ENCODE peak calls at places on chromosome 3, in nine cellular contexts. B, Q, S, X, C, V, D, I and L are unnamed samples.

GRCh38 chr3:94928921-94929320 is 866.1 kb downstream of the NSUN3 start:
- DNase-seq in X (no peak), S (no peak), V (no peak), C (no peak), B (no peak), I (no peak), D (no peak), Q (peak; percentile 25), L (no peak)

GRCh38 chr3:34012102-34012461 is 213.7 kb downstream of the PDCD6IP start:
- DNase-seq in C (no peak), B (no peak), X (no peak), V (no peak), I (no peak), S (peak; percentile 80), Q (peak; percentile 94), D (no peak), L (no peak)

GRCh38 chr3:185746470-185746869 is 78.4 kb downstream of the IGF2BP2 start:
- DNase-seq in Q (no peak), X (no peak), C (no peak), I (no peak), B (no peak), D (no peak), V (no peak), S (no peak), L (no peak)

GRCh38 chr3:114213669-114214541 is 23.5 kb downstream of the ZNF80 start:
- DNase-seq in V (peak; percentile 65), B (peak; percentile 46), Q (peak; percentile 92), X (peak; percentile 88), C (peak; percentile 70), I (peak; percentile 86), D (peak; percentile 61), S (no peak), L (no peak)

GRCh38 chr3:44772099-44772442 is 10.5 kb downstream of the KIF15 start:
- DNase-seq in Q (no peak), D (no peak), S (no peak), X (no peak), V (no peak), C (no peak), B (no peak), I (no peak), L (no peak)

GRCh38 chr3:4587061-4587837 is 94.1 kb downstream of the ITPR1 start:
- DNase-seq in X (no peak), Q (no peak), B (no peak), S (no peak), D (no peak), C (no peak), V (no peak), I (peak; percentile 46), L (no peak)

GRCh38 chr3:120791958-120792357 is 49.4 kb downstream of the GTF2E1 start:
- DNase-seq in B (no peak), Q (peak; percentile 61), S (peak; percentile 41), C (no peak), X (no peak), V (no peak), I (no peak), D (no peak), L (no peak)

GRCh38 chr3:170420307-170420821 is 1.7 kb downstream of the CLDN11 start:
- DNase-seq in D (no peak), X (no peak), I (no peak), C (no peak), B (no peak), Q (no peak), S (no peak), V (no peak), L (no peak)

GRCh38 chr3:71119171-71119570 is 464.4 kb downstream of the FOXP1 start:
- DNase-seq in D (no peak), C (no peak), Q (no peak), X (no peak), V (no peak), S (no peak), I (no peak), B (no peak), L (no peak)

GRCh38 chr3:5285439-5285838 is 97.9 kb downstream of the EDEM1 start:
- DNase-seq in Q (no peak), I (no peak), C (no peak), D (no peak), X (no peak), B (no peak), S (no peak), V (no peak), L (no peak)

GRCh38 chr3:15284121-15284889 is 48.1 kb downstream of the SH3BP5 start:
- DNase-seq in X (no peak), I (no peak), C (no peak), B (peak; percentile 86), V (no peak), Q (no peak), D (no peak), S (no peak), L (no peak)

GRCh38 chr3:80677796-80678195 is 910.0 kb upstream of the ROBO1 start:
- DNase-seq in B (no peak), Q (peak; percentile 83), C (no peak), I (no peak), D (no peak), V (no peak), X (no peak), S (no peak), L (no peak)

GRCh38 chr3:46917257-46917656 is 39.7 kb downstream of the PTH1R start:
- DNase-seq in C (no peak), S (no peak), I (no peak), B (no peak), Q (no peak), X (no peak), D (no peak), V (no peak), L (no peak)

GRCh38 chr3:121995190-121996137 is 26.6 kb downstream of the ILDR1 start:
- DNase-seq in I (peak; percentile 31), X (peak; percentile 45), B (peak; percentile 65), Q (peak; percentile 77), D (no peak), C (no peak), S (peak; percentile 43), V (no peak), L (peak; percentile 4)

GRCh38 chr3:175397407-175397806 is 538.3 kb downstream of the NAALADL2 start:
- DNase-seq in I (no peak), B (no peak), X (no peak), S (no peak), Q (no peak), C (no peak), V (no peak), D (no peak), L (no peak)

GRCh38 chr3:45631486-45631885 is 36.9 kb downstream of the LIMD1 start:
- DNase-seq in V (no peak), D (no peak), S (no peak), X (no peak), Q (no peak), C (no peak), B (no peak), I (no peak), L (no peak)

GRCh38 chr3:123412076-123412475 is 36.8 kb downstream of the ADCY5 start:
- DNase-seq in D (no peak), Q (no peak), S (no peak), B (no peak), X (no peak), V (no peak), I (no peak), C (no peak), L (no peak)

GRCh38 chr3:71796268-71796667 is 11.3 kb upstream of the PROK2 start:
- DNase-seq in S (no peak), X (no peak), B (no peak), D (no peak), V (no peak), C (no peak), I (no peak), Q (no peak), L (no peak)

GRCh38 chr3:65233561-65233960 is 545.8 kb upstream of the ADAMTS9 start:
- DNase-seq in B (no peak), I (no peak), S (no peak), V (no peak), X (no peak), Q (peak; percentile 10), D (no peak), C (no peak), L (no peak)

GRCh38 chr3:157329541-157329940 is 107.1 kb upstream of the PTX3 start:
- DNase-seq in D (no peak), C (no peak), B (no peak), S (no peak), Q (no peak), I (no peak), V (no peak), X (no peak), L (no peak)

GRCh38 chr3:59836525-59836924 is 786.7 kb upstream of the CFAP20DC start:
- DNase-seq in D (no peak), Q (no peak), V (no peak), B (no peak), S (no peak), C (no peak), I (no peak), X (no peak), L (no peak)

GRCh38 chr3:45940004-45940780 is 3.1 kb upstream of the CXCR6 start:
- DNase-seq in X (no peak), I (no peak), V (no peak), Q (no peak), B (peak; percentile 77), D (no peak), S (no peak), C (no peak), L (no peak)

GRCh38 chr3:169454823-169455222 is 208.7 kb downstream of the MECOM start:
- DNase-seq in Q (peak; percentile 16), D (no peak), V (no peak), S (no peak), I (no peak), B (no peak), C (no peak), X (no peak), L (no peak)

GRCh38 chr3:132773071-132773619 is 50.9 kb upstream of the NPHP3 start:
- DNase-seq in D (no peak), S (no peak), X (no peak), V (no peak), I (no peak), B (no peak), C (no peak), Q (no peak), L (no peak)

GRCh38 chr3:117853923-117854322 is 1144.3 kb downstream of the TUSC7 start:
- DNase-seq in S (peak; percentile 27), C (no peak), B (no peak), X (no peak), D (no peak), V (no peak), Q (peak; percentile 1), I (no peak), L (no peak)

GRCh38 chr3:30333903-30334302 is 272.5 kb upstream of the TGFBR2 start:
- DNase-seq in V (no peak), C (no peak), S (no peak), D (no peak), I (no peak), X (no peak), B (no peak), Q (no peak), L (no peak)

GRCh38 chr3:176785207-176785606 is 412.1 kb downstream of the TBL1XR1 start:
- DNase-seq in I (no peak), C (no peak), D (no peak), S (no peak), X (no peak), V (no peak), Q (no peak), B (no peak), L (no peak)

GRCh38 chr3:9045399-9045798 is 82.1 kb upstream of the RAD18 start:
- DNase-seq in X (no peak), V (no peak), D (no peak), I (no peak), Q (no peak), B (no peak), C (no peak), S (no peak), L (no peak)

GRCh38 chr3:141074529-141074928 is 23.4 kb downstream of the SPSB4 start:
- DNase-seq in X (no peak), V (no peak), B (no peak), Q (no peak), I (no peak), S (no peak), C (no peak), D (no peak), L (no peak)

GRCh38 chr3:36494461-36495109 is 114.3 kb downstream of the STAC start:
- DNase-seq in S (no peak), V (no peak), C (no peak), D (no peak), I (no peak), X (no peak), B (no peak), Q (peak; percentile 54), L (no peak)

GRCh38 chr3:83934208-83935150 is 1024.3 kb upstream of the CADM2 start:
- DNase-seq in Q (no peak), S (no peak), V (no peak), X (no peak), B (no peak), D (no peak), I (no peak), C (no peak), L (no peak)